ENCODE peak calls at places on chromosomes 13 and 19, in seven cellular contexts. J is stomach, V is AG09309, G is epithelial cell of proximal tubule, U is osteoblast, T is breast epithelium, X is mesothelial cell of epicardium. Q is an unnamed sample.

GRCh38 chr19:46741447-46741846 is 4.4 kb upstream of the FKRP start:
- DNase-seq in V (no peak), X (no peak), J (no peak), T (no peak), G (no peak), U (peak; percentile 13), Q (no peak)

GRCh38 chr13:113421673-113422270 is 31.5 kb downstream of the ADPRHL1 start:
- DNase-seq in J (no peak), X (no peak), U (no peak), T (no peak), G (no peak), V (no peak), Q (no peak)

GRCh38 chr13:79440958-79441553 is 35.0 kb upstream of the RBM26 start:
- DNase-seq in U (no peak), V (no peak), T (no peak), J (no peak), G (no peak), X (no peak), Q (no peak)

GRCh38 chr19:37594982-37595382 is 306 bp downstream of the ZNF540 start:
- DNase-seq in G (peak; percentile 6), V (peak; percentile 11), X (no peak), U (peak; percentile 27), T (peak; percentile 72), J (peak; percentile 62), Q (no peak)

GRCh38 chr13:113209880-113210421 is 538 bp downstream of the CUL4A start:
- DNase-seq in J (peak; percentile 71), T (peak; percentile 46), X (peak; percentile 42), G (no peak), V (no peak), U (peak; percentile 88), Q (peak; percentile 40)

GRCh38 chr13:104592127-104592526 is 1525.9 kb upstream of the SLC10A2 start:
- DNase-seq in V (no peak), T (no peak), X (no peak), U (no peak), J (no peak), G (peak; percentile 89), Q (no peak)

GRCh38 chr13:33169273-33169980 is 116.1 kb downstream of the STARD13 start:
- DNase-seq in V (no peak), T (no peak), U (peak; percentile 58), G (no peak), X (no peak), J (no peak), Q (no peak)

GRCh38 chr19:8655340-8655709 is 24.9 kb downstream of the NFILZ start:
- DNase-seq in J (no peak), V (no peak), G (no peak), X (no peak), T (no peak), U (no peak), Q (no peak)

GRCh38 chr13:93270769-93271753 is 44.5 kb downstream of the GPC6 start:
- DNase-seq in X (no peak), U (no peak), G (peak; percentile 27), V (no peak), J (no peak), T (no peak), Q (no peak)

GRCh38 chr13:49679244-49679643 is 12.0 kb downstream of the EBPL start:
- DNase-seq in U (no peak), V (no peak), T (no peak), G (no peak), X (no peak), J (peak; percentile 38), Q (no peak)

GRCh38 chr13:29021311-29021710 is 201.2 kb downstream of the MTUS2 start:
- DNase-seq in U (no peak), J (no peak), G (no peak), X (no peak), T (no peak), V (no peak), Q (no peak)

GRCh38 chr13:29022968-29023367 is 202.8 kb downstream of the MTUS2 start:
- DNase-seq in X (no peak), U (no peak), J (no peak), G (no peak), V (no peak), T (no peak), Q (no peak)

DNA sequence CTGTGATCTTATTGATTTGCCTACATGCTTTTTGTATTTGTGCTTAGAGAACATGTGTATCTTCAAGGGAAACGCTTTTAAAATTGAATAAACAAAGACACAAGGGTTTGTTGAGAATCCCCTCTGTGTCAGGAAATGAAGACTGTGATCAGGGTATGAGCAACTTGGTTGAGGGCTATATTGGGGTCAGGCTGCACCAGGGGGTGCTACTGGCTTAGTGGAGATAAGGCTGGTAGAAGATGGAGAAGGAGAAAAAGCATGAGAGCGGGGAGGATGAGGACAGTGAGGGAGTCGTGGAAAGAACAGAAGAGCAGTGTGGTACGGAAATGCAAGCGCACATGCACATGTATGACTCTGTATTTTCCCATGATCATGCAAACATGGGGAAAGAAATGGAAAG is 201.6 kb downstream of the MTUS2 start:
- DNase-seq in T (no peak), V (no peak), X (no peak), J (no peak), U (no peak), G (no peak), Q (no peak)
- TF ChIP-seq CTCF in T (no peak), V (no peak), X (no peak), J (no peak), U (no peak), G (no peak), Q (no peak)

DNA sequence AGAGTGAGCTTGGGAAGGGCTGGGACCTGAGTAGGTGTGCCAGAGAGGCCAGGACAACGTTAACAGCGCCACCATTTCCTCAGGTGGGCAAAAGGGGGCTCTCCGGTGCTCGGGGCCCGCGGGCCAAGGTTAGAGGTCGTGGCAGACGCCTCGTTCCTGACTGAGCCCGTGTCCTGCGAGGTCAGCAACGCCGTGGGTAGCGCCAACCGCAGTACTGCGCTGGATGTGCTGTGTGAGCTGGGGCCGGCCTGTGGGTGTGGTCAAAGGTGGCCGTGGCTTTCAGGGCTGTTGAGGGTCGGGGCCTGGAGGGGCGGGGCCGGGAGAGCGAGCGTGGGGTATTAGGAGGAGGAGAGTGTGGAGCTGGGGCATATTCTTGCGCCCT is 3.7 kb downstream of the KIRREL2 start:
- DNase-seq in G (no peak), V (no peak), T (no peak), J (no peak), U (no peak), X (no peak), Q (peak; percentile 8)
- TF ChIP-seq CTCF in G (no peak), V (no peak), T (no peak), J (no peak), U (no peak), X (no peak), Q (no peak)

GRCh38 chr19:18202759-18203407 is 959 bp downstream of the RAB3A start:
- DNase-seq in J (no peak), U (peak; percentile 42), T (no peak), X (no peak), V (no peak), G (no peak), Q (no peak)
- TF ChIP-seq CTCF in J (no peak), U (peak; percentile 46), T (no peak), X (no peak), V (peak; percentile 47), G (peak; percentile 31), Q (peak; percentile 26)

GRCh38 chr19:42154471-42155323 is 22.5 kb upstream of the POU2F2 start:
- DNase-seq in X (no peak), V (no peak), T (no peak), G (no peak), U (peak; percentile 80), J (no peak), Q (no peak)
- TF ChIP-seq CTCF in X (no peak), V (no peak), T (no peak), G (no peak), U (no peak), J (no peak), Q (no peak)

GRCh38 chr19:29013325-29013724 is 199.6 kb downstream of the UQCRFS1 start:
- DNase-seq in T (no peak), X (no peak), V (no peak), G (no peak), J (no peak), U (no peak), Q (no peak)
- TF ChIP-seq CTCF in T (no peak), X (no peak), V (no peak), G (no peak), J (no peak), U (no peak), Q (no peak)

GRCh38 chr13:97659602-97660001 is 225.6 kb downstream of the RAP2A start:
- DNase-seq in G (peak; percentile 1), X (no peak), T (no peak), U (no peak), J (no peak), V (no peak), Q (no peak)
- TF ChIP-seq CTCF in G (peak; percentile 63), X (no peak), T (no peak), U (no peak), J (no peak), V (peak; percentile 32), Q (peak; percentile 20)

GRCh38 chr13:87671031-87671823 is at the start of gene SLITRK5:
- DNase-seq in J (peak; percentile 70), V (no peak), T (no peak), X (peak; percentile 52), U (peak; percentile 95), G (peak; percentile 39), Q (peak; percentile 90)
- TF ChIP-seq CTCF in J (no peak), V (peak; percentile 84), T (peak; percentile 49), X (peak; percentile 75), U (peak; percentile 53), G (peak; percentile 82), Q (peak; percentile 93)

DNA sequence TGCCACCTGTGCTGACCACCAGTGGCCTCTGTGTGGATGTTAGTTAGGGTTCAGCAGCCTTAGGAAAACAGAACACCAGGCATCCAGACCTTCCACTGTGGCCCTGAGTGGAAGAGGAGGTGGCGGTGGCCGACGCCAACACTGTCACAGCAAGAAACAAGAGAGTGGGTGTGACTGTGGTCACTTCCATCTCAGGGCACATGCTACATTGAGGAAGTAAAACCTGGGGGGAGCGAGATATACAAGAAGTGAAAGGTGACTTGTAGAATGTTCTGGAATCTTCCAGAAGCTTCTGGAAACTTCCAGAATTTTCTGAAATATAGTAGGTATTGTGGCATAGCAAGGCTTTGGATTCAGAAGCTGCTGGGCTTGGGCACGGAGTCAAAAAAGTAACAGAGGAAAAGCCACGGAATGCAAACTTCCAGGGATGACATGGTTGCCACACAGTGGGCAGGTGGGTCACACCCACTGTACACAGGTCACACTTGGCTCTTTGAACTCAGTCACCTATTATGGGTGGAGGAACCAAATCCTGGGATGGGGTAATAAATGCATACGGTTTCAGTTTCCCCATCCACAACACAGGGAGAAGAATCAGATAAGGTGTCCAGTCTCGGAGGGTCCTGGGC is 24.3 kb downstream of the GNG7 start:
- DNase-seq in J (no peak), T (no peak), X (no peak), V (no peak), G (no peak), U (peak; percentile 25), Q (no peak)
- TF ChIP-seq CTCF in J (no peak), T (no peak), X (no peak), V (no peak), G (no peak), U (no peak), Q (no peak)

GRCh38 chr19:42122691-42123607 is 9.3 kb downstream of the POU2F2 start:
- DNase-seq in G (no peak), V (no peak), U (peak; percentile 83), T (no peak), J (no peak), X (no peak), Q (no peak)
- TF ChIP-seq CTCF in G (no peak), V (peak; percentile 15), U (no peak), T (no peak), J (no peak), X (no peak), Q (no peak)